ENCODE peak calls at places on chromosomes 11 and 22, in ten cellular contexts. T, V, X, Z, C, D, G, M, Y and R are unnamed samples.

GRCh38 chr11:1734571-1735081 is 15.8 kb downstream of the IFITM10 start:
- DNase-seq in T (no peak), V (no peak), X (no peak), Z (no peak), C (no peak), D (no peak), G (no peak), M (no peak), Y (no peak), R (no peak)

GRCh38 chr11:74417379-74417804 is 19.2 kb upstream of the PGM2L1 start:
- DNase-seq in T (no peak), V (no peak), X (peak; percentile 28), Z (no peak), C (peak; percentile 35), D (no peak), G (peak; percentile 84), M (no peak), Y (peak; percentile 54), R (peak; percentile 31)

GRCh38 chr11:112174789-112175595 is at the start of gene BCO2:
- DNase-seq in T (peak; percentile 88), V (peak; percentile 89), X (peak; percentile 88), Z (peak; percentile 96), C (peak; percentile 84), D (peak; percentile 84), G (peak; percentile 85), M (no peak), Y (peak; percentile 71), R (peak; percentile 42)

GRCh38 chr11:59263225-59263894 is 50.6 kb upstream of the MPEG1 start:
- DNase-seq in T (no peak), V (no peak), X (peak; percentile 55), Z (peak; percentile 84), C (no peak), D (no peak), G (peak; percentile 16), M (no peak), Y (no peak), R (no peak)

GRCh38 chr11:95611827-95612226 is 177.8 kb downstream of the FAM76B start:
- DNase-seq in T (no peak), V (no peak), X (no peak), Z (no peak), C (no peak), D (no peak), G (no peak), M (no peak), Y (no peak), R (no peak)

GRCh38 chr11:2185324-2186085 is 13.9 kb upstream of the TH start:
- DNase-seq in T (no peak), V (no peak), X (no peak), Z (no peak), C (no peak), D (no peak), G (no peak), M (no peak), Y (no peak), R (no peak)

GRCh38 chr11:67563354-67564114 is 20.1 kb upstream of the GSTP1 start:
- DNase-seq in T (peak; percentile 88), V (peak; percentile 90), X (peak; percentile 71), Z (no peak), C (no peak), D (peak; percentile 70), G (peak; percentile 68), M (no peak), Y (peak; percentile 96), R (peak; percentile 69)

GRCh38 chr11:76419896-76420295 is 24.9 kb upstream of the EMSY start:
- DNase-seq in T (no peak), V (peak; percentile 3), X (peak; percentile 67), Z (no peak), C (no peak), D (no peak), G (no peak), M (no peak), Y (no peak), R (no peak)

DNA sequence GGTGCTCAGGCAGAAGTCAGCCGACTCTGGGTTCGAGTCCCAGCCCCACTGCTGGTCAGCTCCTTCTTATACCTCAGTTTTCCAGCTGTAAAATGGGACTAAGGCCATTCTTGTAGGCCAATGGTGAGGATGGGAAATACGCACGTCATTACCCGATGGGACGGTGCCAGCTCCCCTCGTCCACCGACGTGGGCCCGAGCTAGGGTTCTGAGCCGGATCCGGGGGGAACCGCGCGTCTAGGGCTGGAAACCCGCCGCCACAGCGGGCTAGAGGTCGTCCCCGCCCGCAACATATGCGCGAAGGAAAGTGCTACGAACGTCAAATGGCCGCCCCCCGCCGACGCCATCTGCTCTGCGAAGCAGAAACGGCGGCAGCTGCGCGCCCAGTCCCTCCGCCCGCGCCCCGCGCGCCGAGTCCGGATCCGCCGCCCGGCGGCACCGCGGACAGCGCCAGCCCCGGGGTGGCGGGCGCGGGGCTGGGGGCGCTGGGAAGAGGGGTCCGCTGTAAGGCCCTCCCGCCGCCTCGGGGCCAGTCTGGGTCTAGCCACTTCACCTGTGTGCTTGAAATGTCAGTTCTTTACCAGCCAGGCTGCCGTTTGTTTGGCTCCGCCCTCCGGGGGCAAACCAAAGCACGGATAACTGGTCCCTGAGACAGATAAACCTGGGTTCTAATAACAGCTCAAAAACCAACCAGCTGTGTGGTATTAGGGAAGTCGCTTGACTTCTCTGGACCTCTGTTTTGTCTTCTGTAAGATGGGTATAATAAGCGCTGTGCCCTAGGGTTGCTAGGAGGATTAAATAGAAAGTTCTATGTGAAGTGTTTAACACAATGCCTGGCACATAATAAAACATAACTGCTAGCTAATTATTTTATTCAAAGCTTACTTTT is 103.5 kb upstream of the RCN1 start:
- DNase-seq in T (no peak), V (no peak), X (no peak), Z (no peak), C (no peak), D (no peak), G (no peak), M (no peak), Y (no peak), R (no peak)
- H3K27me3 ChIP-seq in T (peaks cover 21% of the 10 kb centered on the region), V (peaks cover 77% of the 10 kb centered on the region), X (peaks cover 18% of the 10 kb centered on the region), Z (peaks cover 16% of the 10 kb centered on the region), C (peaks cover 13% of the 10 kb centered on the region), D (no peaks in the 10 kb centered on the region), G (peaks cover 18% of the 10 kb centered on the region), M (peaks cover 4% of the 10 kb centered on the region), Y (peaks cover 47% of the 10 kb centered on the region), R (peaks cover 18% of the 10 kb centered on the region)

GRCh38 chr11:100776212-100776896 is 89.3 kb downstream of the ARHGAP42 start:
- DNase-seq in T (no peak), V (peak; percentile 72), X (peak; percentile 55), Z (no peak), C (no peak), D (no peak), G (peak; percentile 90), M (no peak), Y (peak; percentile 4), R (peak; percentile 17)
- H3K4me3 ChIP-seq in T (no peak overlapping the region), V (no peak overlapping the region), X (no peak overlapping the region), Z (no peak overlapping the region), C (no peak overlapping the region), D (no peak overlapping the region), G (no peak overlapping the region), M (no peak overlapping the region), Y (no peak overlapping the region), R (no peak overlapping the region)

GRCh38 chr22:32352681-32353080 is 5.0 kb upstream of the RFPL3 start:
- DNase-seq in T (no peak), V (no peak), X (no peak), Z (no peak), C (no peak), D (no peak), G (no peak), M (no peak), Y (no peak), R (no peak)

GRCh38 chr22:32354360-32355351 is 3.0 kb upstream of the RFPL3 start:
- DNase-seq in T (no peak), V (peak; percentile 31), X (no peak), Z (no peak), C (no peak), D (no peak), G (peak; percentile 21), M (no peak), Y (peak; percentile 67), R (no peak)

GRCh38 chr22:32353840-32354239 is 3.8 kb upstream of the RFPL3 start:
- DNase-seq in T (no peak), V (no peak), X (no peak), Z (no peak), C (no peak), D (no peak), G (no peak), M (no peak), Y (no peak), R (no peak)

GRCh38 chr22:32353292-32353691 is 4.4 kb upstream of the RFPL3 start:
- DNase-seq in T (no peak), V (no peak), X (no peak), Z (no peak), C (no peak), D (no peak), G (no peak), M (no peak), Y (no peak), R (no peak)

GRCh38 chr22:32355760-32356159 is 1.9 kb upstream of the RFPL3 start:
- DNase-seq in T (no peak), V (no peak), X (no peak), Z (no peak), C (no peak), D (no peak), G (peak; percentile 23), M (no peak), Y (no peak), R (no peak)
- TF ChIP-seq CTCF in T (no peak), V (no peak), X (no peak), Z (no peak), C (no peak), D (no peak), G (peak; percentile 48), M (no peak), Y (no peak), R (no peak)

GRCh38 chr22:41910050-41910598 is 4.8 kb downstream of the SHISA8 start:
- DNase-seq in T (no peak), V (no peak), X (peak; percentile 36), Z (no peak), C (no peak), D (peak; percentile 64), G (no peak), M (no peak), Y (no peak), R (no peak)

GRCh38 chr22:41909290-41910049 is 5.4 kb downstream of the SHISA8 start:
- DNase-seq in T (no peak), V (no peak), X (no peak), Z (no peak), C (no peak), D (no peak), G (no peak), M (no peak), Y (no peak), R (no peak)

GRCh38 chr22:41911292-41911611 is 3.6 kb downstream of the SHISA8 start:
- DNase-seq in T (no peak), V (no peak), X (no peak), Z (no peak), C (no peak), D (no peak), G (no peak), M (no peak), Y (no peak), R (no peak)

GRCh38 chr22:41912338-41913039 is 2.4 kb downstream of the SHISA8 start:
- DNase-seq in T (no peak), V (no peak), X (no peak), Z (no peak), C (no peak), D (no peak), G (no peak), M (no peak), Y (no peak), R (no peak)

DNA sequence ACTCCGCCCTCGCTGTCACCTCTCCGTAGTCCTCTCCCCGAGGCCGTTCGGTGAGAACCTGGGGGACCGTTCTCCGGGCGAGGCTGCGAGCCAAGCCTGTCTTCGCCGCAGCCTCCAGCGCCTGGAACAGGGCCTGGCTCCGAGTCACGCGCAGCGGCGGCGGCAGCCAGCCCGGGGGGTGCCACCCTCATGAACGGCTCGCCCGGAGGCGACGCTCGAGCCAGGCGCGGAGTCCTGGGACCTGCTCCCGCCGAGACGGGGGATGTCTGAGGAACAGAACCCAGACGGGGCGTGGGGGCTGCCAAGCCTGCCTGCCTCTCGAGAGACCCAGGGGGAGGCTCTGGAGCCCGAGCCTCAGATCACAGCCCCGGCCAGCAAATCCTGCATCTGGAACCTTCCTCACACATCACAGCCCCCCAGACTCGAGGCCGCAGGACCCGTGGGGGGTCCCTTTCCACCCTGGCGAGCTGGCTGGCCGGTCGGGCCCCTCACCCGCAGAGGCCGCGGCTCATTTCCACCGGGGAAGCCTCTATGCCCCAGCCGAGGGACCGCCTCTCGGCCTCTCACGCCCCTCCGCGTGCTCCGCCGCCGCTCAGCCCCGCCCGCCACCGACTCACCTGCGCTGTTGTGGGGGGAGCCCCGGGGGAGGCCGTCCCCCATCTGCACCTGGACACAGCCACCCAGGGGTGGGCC is 4.1 kb downstream of the SHISA8 start:
- DNase-seq in T (peak; percentile 76), V (peak; percentile 33), X (peak; percentile 23), Z (no peak), C (no peak), D (peak; percentile 66), G (no peak), M (peak; percentile 46), Y (no peak), R (no peak)
- H3K27me3 ChIP-seq in T (peaks cover 12% of the 10 kb centered on the region), V (peaks cover 74% of the 10 kb centered on the region), X (peaks cover 40% of the 10 kb centered on the region), Z (peaks cover 55% of the 10 kb centered on the region), C (peaks cover 4% of the 10 kb centered on the region), D (peaks cover 6% of the 10 kb centered on the region), G (peaks cover 42% of the 10 kb centered on the region), M (peaks cover 31% of the 10 kb centered on the region), Y (peaks cover 64% of the 10 kb centered on the region), R (peaks cover 34% of the 10 kb centered on the region)